ENCODE peak calls at places on chromosomes 6 and 20, in nine cellular contexts. S, A, G, Y, T, Z, B, X and C are unnamed samples.

GRCh38 chr20:9515761-9516657 is 1.6 kb downstream of the LAMP5 start:
- DNase-seq in S (no peak), A (peak; percentile 76), G (peak; percentile 78), Y (no peak), T (no peak), Z (peak; percentile 45), B (no peak), X (no peak), C (peak; percentile 42)

GRCh38 chr20:58945967-58946631 is 35.0 kb upstream of the NELFCD start:
- DNase-seq in S (no peak), A (no peak), G (no peak), Y (no peak), T (no peak), Z (no peak), B (no peak), X (no peak), C (no peak)

GRCh38 chr20:31864521-31865400 is 5.6 kb downstream of the DUSP15 start:
- DNase-seq in S (no peak), A (no peak), G (no peak), Y (no peak), T (no peak), Z (no peak), B (no peak), X (no peak), C (no peak)

GRCh38 chr20:38961530-38962043 is 557 bp upstream of the DHX35 start:
- DNase-seq in S (no peak), A (no peak), G (no peak), Y (no peak), T (no peak), Z (no peak), B (no peak), X (no peak), C (peak; percentile 10)

GRCh38 chr6:53710788-53711187 is 45.2 kb upstream of the KLHL31 start:
- DNase-seq in S (no peak), A (no peak), G (no peak), Y (no peak), T (no peak), Z (no peak), B (no peak), X (no peak), C (no peak)

GRCh38 chr20:14617123-14617522 is 279.7 kb upstream of the FLRT3 start:
- DNase-seq in S (no peak), A (no peak), G (peak; percentile 3), Y (no peak), T (no peak), Z (no peak), B (no peak), X (no peak), C (no peak)

GRCh38 chr6:111846511-111847409 is 26.5 kb downstream of the FYN start:
- DNase-seq in S (no peak), A (no peak), G (no peak), Y (no peak), T (peak; percentile 49), Z (no peak), B (peak; percentile 77), X (no peak), C (no peak)

GRCh38 chr6:63740709-63741108 is 105.1 kb downstream of the PHF3 start:
- DNase-seq in S (no peak), A (no peak), G (peak; percentile 90), Y (no peak), T (no peak), Z (peak; percentile 5), B (no peak), X (peak; percentile 27), C (no peak)

GRCh38 chr20:50418890-50419642 is 91.1 kb upstream of the PTPN1 start:
- DNase-seq in S (no peak), A (no peak), G (no peak), Y (no peak), T (no peak), Z (no peak), B (no peak), X (no peak), C (no peak)

GRCh38 chr20:42895062-42895461 is 294.6 kb downstream of the PTPRT start:
- DNase-seq in S (no peak), A (no peak), G (no peak), Y (no peak), T (no peak), Z (no peak), B (no peak), X (no peak), C (no peak)

GRCh38 chr6:7532232-7532631 is 9.2 kb upstream of the DSP start:
- DNase-seq in S (no peak), A (no peak), G (no peak), Y (no peak), T (peak; percentile 59), Z (no peak), B (no peak), X (no peak), C (no peak)

GRCh38 chr6:5099537-5099936 is 14.4 kb downstream of the PPP1R3G start:
- DNase-seq in S (no peak), A (no peak), G (no peak), Y (no peak), T (no peak), Z (no peak), B (no peak), X (no peak), C (no peak)

GRCh38 chr6:47822856-47823554 is 41.2 kb downstream of the OPN5 start:
- DNase-seq in S (no peak), A (no peak), G (peak; percentile 16), Y (no peak), T (no peak), Z (no peak), B (no peak), X (no peak), C (no peak)

GRCh38 chr6:3825851-3826581 is 23.2 kb upstream of the FAM50B start:
- DNase-seq in S (peak; percentile 55), A (peak; percentile 72), G (peak; percentile 99), Y (no peak), T (no peak), Z (peak; percentile 96), B (no peak), X (peak; percentile 97), C (no peak)

GRCh38 chr6:38307730-38308129 is 332.0 kb downstream of the BTBD9 start:
- DNase-seq in S (no peak), A (peak; percentile 26), G (no peak), Y (peak; percentile 21), T (no peak), Z (no peak), B (no peak), X (no peak), C (no peak)

GRCh38 chr20:50820515-50821256 is 25.8 kb downstream of the BCAS4 start:
- DNase-seq in S (no peak), A (no peak), G (no peak), Y (no peak), T (no peak), Z (no peak), B (no peak), X (no peak), C (no peak)